ENCODE peak calls at places on chromosomes 5 and 9, in four cellular contexts. One of them, this sample, is unnamed.

GRCh38 chr5:1343315-1343751 is 1.6 kb downstream of the CLPTM1L start:
- DNase-seq in epithelial cell of esophagus: no peak
- DNase-seq in choroid plexus epithelial cell: no peak
- DNase-seq in neural progenitor cell: no peak
- DNase-seq in this sample: no peak

GRCh38 chr9:89592963-89593775 is 11.6 kb upstream of the GADD45G start:
- DNase-seq in epithelial cell of esophagus: no peak
- DNase-seq in neural progenitor cell: peak; percentile 84
- DNase-seq in choroid plexus epithelial cell: peak; percentile 78
- DNase-seq in this sample: peak; percentile 41

GRCh38 chr9:2297771-2298170 is 282.6 kb downstream of the SMARCA2 start:
- DNase-seq in choroid plexus epithelial cell: no peak
- DNase-seq in epithelial cell of esophagus: no peak
- DNase-seq in neural progenitor cell: no peak
- DNase-seq in this sample: peak; percentile 58

GRCh38 chr9:31674264-31674663 is 710.2 kb upstream of the ACO1 start:
- DNase-seq in epithelial cell of esophagus: peak; percentile 56
- DNase-seq in choroid plexus epithelial cell: peak; percentile 15
- DNase-seq in neural progenitor cell: no peak
- DNase-seq in this sample: no peak

GRCh38 chr5:14760548-14761002 is 96.1 kb downstream of the OTULIN start:
- DNase-seq in neural progenitor cell: no peak
- DNase-seq in choroid plexus epithelial cell: no peak
- DNase-seq in epithelial cell of esophagus: no peak
- DNase-seq in this sample: no peak

GRCh38 chr5:77200663-77201062 is 9.8 kb upstream of the PDE8B start:
- DNase-seq in choroid plexus epithelial cell: no peak
- DNase-seq in epithelial cell of esophagus: no peak
- DNase-seq in neural progenitor cell: no peak
- DNase-seq in this sample: no peak

GRCh38 chr5:155222393-155222792 is 208.8 kb downstream of the KIF4B start:
- DNase-seq in epithelial cell of esophagus: no peak
- DNase-seq in neural progenitor cell: no peak
- DNase-seq in choroid plexus epithelial cell: no peak
- DNase-seq in this sample: no peak

GRCh38 chr9:120856700-120857099 is 14.0 kb upstream of the PSMD5 start:
- DNase-seq in epithelial cell of esophagus: peak; percentile 23
- DNase-seq in neural progenitor cell: no peak
- DNase-seq in choroid plexus epithelial cell: no peak
- DNase-seq in this sample: no peak

GRCh38 chr9:133759946-133760345 is 21.8 kb upstream of the SARDH start:
- DNase-seq in neural progenitor cell: no peak
- DNase-seq in choroid plexus epithelial cell: no peak
- DNase-seq in epithelial cell of esophagus: no peak
- DNase-seq in this sample: no peak

GRCh38 chr5:91670565-91670964 is 287.4 kb upstream of the ARRDC3 start:
- DNase-seq in epithelial cell of esophagus: no peak
- DNase-seq in neural progenitor cell: peak; percentile 37
- DNase-seq in choroid plexus epithelial cell: no peak
- DNase-seq in this sample: no peak

GRCh38 chr9:109250311-109250741 is 70.5 kb downstream of the EPB41L4B start:
- DNase-seq in choroid plexus epithelial cell: no peak
- DNase-seq in epithelial cell of esophagus: peak; percentile 52
- DNase-seq in neural progenitor cell: no peak
- DNase-seq in this sample: no peak

GRCh38 chr5:61330879-61331406 is 1.1 kb upstream of the ZSWIM6 start:
- DNase-seq in epithelial cell of esophagus: peak; percentile 87
- DNase-seq in choroid plexus epithelial cell: peak; percentile 79
- DNase-seq in neural progenitor cell: peak; percentile 73
- DNase-seq in this sample: peak; percentile 76

GRCh38 chr5:61790678-61791077 is 458.6 kb downstream of the ZSWIM6 start:
- DNase-seq in neural progenitor cell: no peak
- DNase-seq in choroid plexus epithelial cell: no peak
- DNase-seq in epithelial cell of esophagus: peak; percentile 72
- DNase-seq in this sample: no peak

GRCh38 chr9:105146677-105147076 is 97.8 kb upstream of the SLC44A1 start:
- DNase-seq in choroid plexus epithelial cell: no peak
- DNase-seq in epithelial cell of esophagus: no peak
- DNase-seq in neural progenitor cell: no peak
- DNase-seq in this sample: no peak

GRCh38 chr5:83470920-83471404 is 582 bp upstream of the VCAN start:
- DNase-seq in neural progenitor cell: peak; percentile 60
- DNase-seq in epithelial cell of esophagus: no peak
- DNase-seq in choroid plexus epithelial cell: no peak
- DNase-seq in this sample: no peak

GRCh38 chr5:133778636-133779035 is 166.3 kb upstream of the FSTL4 start:
- DNase-seq in neural progenitor cell: no peak
- DNase-seq in choroid plexus epithelial cell: no peak
- DNase-seq in epithelial cell of esophagus: no peak
- DNase-seq in this sample: no peak

GRCh38 chr9:128456613-128457061 is 831 bp downstream of the ODF2 start:
- DNase-seq in epithelial cell of esophagus: peak; percentile 74
- DNase-seq in neural progenitor cell: peak; percentile 87
- DNase-seq in choroid plexus epithelial cell: peak; percentile 79
- DNase-seq in this sample: peak; percentile 66

This sample was measured in amniotic epithelial cell.